ENCODE peak calls at places on chromosomes 16 and 17, in nine cellular contexts. One of them, this sample, is unnamed.

GRCh38 chr16:74982303-74982702 is 2.6 kb downstream of the WDR59 start:
- DNase-seq in NCI-H1436: no peak
- DNase-seq in H54: no peak
- DNase-seq in nucleus accumbens: no peak
- DNase-seq in Caki2: no peak
- DNase-seq in T47D: no peak
- DNase-seq in GOT3: no peak
- DNase-seq in psoas muscle: no peak
- DNase-seq in activated CD8-positive, alpha-beta memory T cell treated with anti-CD3 and anti-CD28 coated beads, Interleukin-2, amount 50 U/mL, for 48 hours: no peak
- DNase-seq in this sample: no peak

GRCh38 chr17:58019039-58019438 is 12.0 kb upstream of the SRSF1 start:
- DNase-seq in NCI-H1436: no peak
- DNase-seq in H54: no peak
- DNase-seq in nucleus accumbens: no peak
- DNase-seq in Caki2: no peak
- DNase-seq in T47D: no peak
- DNase-seq in GOT3: no peak
- DNase-seq in psoas muscle: no peak
- DNase-seq in activated CD8-positive, alpha-beta memory T cell treated with anti-CD3 and anti-CD28 coated beads, Interleukin-2, amount 50 U/mL, for 48 hours: no peak
- DNase-seq in this sample: no peak

GRCh38 chr16:50593410-50594139 is 45.4 kb downstream of the NKD1 start:
- DNase-seq in NCI-H1436: no peak
- DNase-seq in H54: no peak
- DNase-seq in nucleus accumbens: no peak
- DNase-seq in Caki2: no peak
- DNase-seq in T47D: no peak
- DNase-seq in GOT3: no peak
- DNase-seq in psoas muscle: no peak
- DNase-seq in activated CD8-positive, alpha-beta memory T cell treated with anti-CD3 and anti-CD28 coated beads, Interleukin-2, amount 50 U/mL, for 48 hours: no peak
- DNase-seq in this sample: peak; percentile 88

GRCh38 chr16:46748775-46749705 is 896 bp upstream of the MYLK3 start:
- DNase-seq in NCI-H1436: peak; percentile 71
- DNase-seq in H54: no peak
- DNase-seq in nucleus accumbens: no peak
- DNase-seq in Caki2: no peak
- DNase-seq in T47D: no peak
- DNase-seq in GOT3: no peak
- DNase-seq in psoas muscle: peak; percentile 92
- DNase-seq in activated CD8-positive, alpha-beta memory T cell treated with anti-CD3 and anti-CD28 coated beads, Interleukin-2, amount 50 U/mL, for 48 hours: no peak
- DNase-seq in this sample: peak; percentile 58

GRCh38 chr17:39667262-39668140 is 752 bp upstream of the PNMT start:
- DNase-seq in NCI-H1436: no peak
- DNase-seq in H54: no peak
- DNase-seq in nucleus accumbens: no peak
- DNase-seq in Caki2: no peak
- DNase-seq in T47D: no peak
- DNase-seq in GOT3: no peak
- DNase-seq in psoas muscle: peak; percentile 88
- DNase-seq in activated CD8-positive, alpha-beta memory T cell treated with anti-CD3 and anti-CD28 coated beads, Interleukin-2, amount 50 U/mL, for 48 hours: peak; percentile 69
- DNase-seq in this sample: peak; percentile 79

GRCh38 chr17:50046179-50046578 is 9.7 kb upstream of the ITGA3 start:
- DNase-seq in NCI-H1436: no peak
- DNase-seq in H54: no peak
- DNase-seq in nucleus accumbens: no peak
- DNase-seq in Caki2: no peak
- DNase-seq in T47D: no peak
- DNase-seq in GOT3: no peak
- DNase-seq in psoas muscle: no peak
- DNase-seq in activated CD8-positive, alpha-beta memory T cell treated with anti-CD3 and anti-CD28 coated beads, Interleukin-2, amount 50 U/mL, for 48 hours: no peak
- DNase-seq in this sample: peak; percentile 31

GRCh38 chr16:17343028-17343427 is 127.7 kb downstream of the XYLT1 start:
- DNase-seq in NCI-H1436: no peak
- DNase-seq in H54: no peak
- DNase-seq in nucleus accumbens: no peak
- DNase-seq in Caki2: no peak
- DNase-seq in T47D: no peak
- DNase-seq in GOT3: no peak
- DNase-seq in psoas muscle: no peak
- DNase-seq in activated CD8-positive, alpha-beta memory T cell treated with anti-CD3 and anti-CD28 coated beads, Interleukin-2, amount 50 U/mL, for 48 hours: peak; percentile 63
- DNase-seq in this sample: no peak

GRCh38 chr16:52861614-52862022 is 191.1 kb downstream of the CHD9NB start:
- DNase-seq in NCI-H1436: peak; percentile 44
- DNase-seq in H54: no peak
- DNase-seq in nucleus accumbens: peak; percentile 1
- DNase-seq in Caki2: peak; percentile 2
- DNase-seq in T47D: no peak
- DNase-seq in GOT3: no peak
- DNase-seq in psoas muscle: no peak
- DNase-seq in activated CD8-positive, alpha-beta memory T cell treated with anti-CD3 and anti-CD28 coated beads, Interleukin-2, amount 50 U/mL, for 48 hours: no peak
- DNase-seq in this sample: peak; percentile 69

GRCh38 chr16:14472357-14472756 is 157.7 kb downstream of the PARN start:
- DNase-seq in NCI-H1436: no peak
- DNase-seq in H54: no peak
- DNase-seq in nucleus accumbens: no peak
- DNase-seq in Caki2: no peak
- DNase-seq in T47D: no peak
- DNase-seq in GOT3: no peak
- DNase-seq in psoas muscle: no peak
- DNase-seq in activated CD8-positive, alpha-beta memory T cell treated with anti-CD3 and anti-CD28 coated beads, Interleukin-2, amount 50 U/mL, for 48 hours: no peak
- DNase-seq in this sample: no peak

GRCh38 chr16:804193-805048 is 3.9 kb upstream of the GNG13 start:
- DNase-seq in NCI-H1436: no peak
- DNase-seq in H54: no peak
- DNase-seq in nucleus accumbens: no peak
- DNase-seq in Caki2: no peak
- DNase-seq in T47D: no peak
- DNase-seq in GOT3: no peak
- DNase-seq in psoas muscle: no peak
- DNase-seq in activated CD8-positive, alpha-beta memory T cell treated with anti-CD3 and anti-CD28 coated beads, Interleukin-2, amount 50 U/mL, for 48 hours: no peak
- DNase-seq in this sample: no peak

GRCh38 chr16:30010817-30011504 is at the start of gene DOC2A:
- DNase-seq in NCI-H1436: peak; percentile 59
- DNase-seq in H54: no peak
- DNase-seq in nucleus accumbens: peak; percentile 16
- DNase-seq in Caki2: no peak
- DNase-seq in T47D: no peak
- DNase-seq in GOT3: no peak
- DNase-seq in psoas muscle: no peak
- DNase-seq in activated CD8-positive, alpha-beta memory T cell treated with anti-CD3 and anti-CD28 coated beads, Interleukin-2, amount 50 U/mL, for 48 hours: no peak
- DNase-seq in this sample: peak; percentile 85